ENCODE peak calls at places on chromosome 18, in ten cellular contexts. U is fibroblast of lung; B is GM23248; O is brain microvascular endothelial cell; L is esophagus squamous epithelium; S is right atrium auricular region; E is HCT116; F is PC-9; K is breast epithelium; H is CD8-positive, alpha-beta T cell. Y is an unnamed sample.

GRCh38 chr18:44602380-44602779 is 78.3 kb upstream of the SETBP1 start:
- DNase-seq in H (no peak), L (no peak), O (peak; percentile 47), E (no peak), F (no peak), U (peak; percentile 86), B (peak; percentile 55), K (no peak), S (no peak), Y (no peak)

GRCh38 chr18:75489493-75490190 is 62.1 kb upstream of the SMIM21 start:
- DNase-seq in U (peak; percentile 94), F (no peak), H (no peak), E (peak; percentile 81), L (no peak), S (peak; percentile 76), B (peak; percentile 96), O (peak; percentile 90), K (no peak), Y (no peak)

GRCh38 chr18:30086351-30086750 is 956.2 kb downstream of the DSC3 start:
- DNase-seq in U (no peak), F (no peak), L (no peak), S (no peak), E (no peak), K (no peak), H (no peak), B (no peak), O (no peak), Y (no peak)

GRCh38 chr18:49052891-49053644 is 102.3 kb upstream of the SMAD7 start:
- DNase-seq in S (no peak), E (no peak), K (no peak), B (peak; percentile 98), L (no peak), O (peak; percentile 99), U (peak; percentile 68), H (peak; percentile 43), F (peak; percentile 55), Y (no peak)

GRCh38 chr18:48230459-48231113 is 178.6 kb downstream of the ZBTB7C start:
- DNase-seq in F (peak; percentile 55), E (peak; percentile 57), L (no peak), H (no peak), B (peak; percentile 73), K (no peak), S (peak; percentile 75), U (peak; percentile 59), O (peak; percentile 60), Y (peak; percentile 93)

GRCh38 chr18:13455960-13456471 is 237.5 kb downstream of the LDLRAD4 start:
- DNase-seq in L (no peak), U (no peak), S (peak; percentile 63), O (no peak), E (no peak), B (no peak), K (peak; percentile 30), H (no peak), F (no peak), Y (no peak)

GRCh38 chr18:36120297-36120696 is 8.8 kb downstream of the SLC39A6 start:
- DNase-seq in F (no peak), K (no peak), U (no peak), E (no peak), S (no peak), L (no peak), H (no peak), O (no peak), B (no peak), Y (no peak)

GRCh38 chr18:24482826-24483225 is 22.4 kb downstream of the HRH4 start:
- DNase-seq in O (no peak), E (no peak), U (no peak), H (no peak), S (no peak), L (no peak), F (no peak), K (no peak), B (no peak), Y (no peak)

GRCh38 chr18:62556397-62556796 is 33.6 kb downstream of the ZCCHC2 start:
- DNase-seq in U (no peak), K (no peak), L (no peak), S (no peak), F (no peak), O (no peak), E (no peak), B (no peak), H (no peak), Y (no peak)

GRCh38 chr18:62550746-62551145 is 27.9 kb downstream of the ZCCHC2 start:
- DNase-seq in E (no peak), L (no peak), B (no peak), K (no peak), U (no peak), F (no peak), O (no peak), S (no peak), H (no peak), Y (no peak)

GRCh38 chr18:62551972-62552513 is 29.2 kb downstream of the ZCCHC2 start:
- DNase-seq in K (no peak), L (no peak), B (no peak), F (no peak), E (no peak), O (no peak), S (no peak), U (no peak), H (no peak), Y (no peak)

GRCh38 chr18:62555135-62555534 is 32.3 kb downstream of the ZCCHC2 start:
- DNase-seq in E (no peak), F (no peak), U (peak; percentile 49), L (no peak), H (no peak), S (no peak), B (peak; percentile 46), K (no peak), O (peak; percentile 4), Y (no peak)

DNA sequence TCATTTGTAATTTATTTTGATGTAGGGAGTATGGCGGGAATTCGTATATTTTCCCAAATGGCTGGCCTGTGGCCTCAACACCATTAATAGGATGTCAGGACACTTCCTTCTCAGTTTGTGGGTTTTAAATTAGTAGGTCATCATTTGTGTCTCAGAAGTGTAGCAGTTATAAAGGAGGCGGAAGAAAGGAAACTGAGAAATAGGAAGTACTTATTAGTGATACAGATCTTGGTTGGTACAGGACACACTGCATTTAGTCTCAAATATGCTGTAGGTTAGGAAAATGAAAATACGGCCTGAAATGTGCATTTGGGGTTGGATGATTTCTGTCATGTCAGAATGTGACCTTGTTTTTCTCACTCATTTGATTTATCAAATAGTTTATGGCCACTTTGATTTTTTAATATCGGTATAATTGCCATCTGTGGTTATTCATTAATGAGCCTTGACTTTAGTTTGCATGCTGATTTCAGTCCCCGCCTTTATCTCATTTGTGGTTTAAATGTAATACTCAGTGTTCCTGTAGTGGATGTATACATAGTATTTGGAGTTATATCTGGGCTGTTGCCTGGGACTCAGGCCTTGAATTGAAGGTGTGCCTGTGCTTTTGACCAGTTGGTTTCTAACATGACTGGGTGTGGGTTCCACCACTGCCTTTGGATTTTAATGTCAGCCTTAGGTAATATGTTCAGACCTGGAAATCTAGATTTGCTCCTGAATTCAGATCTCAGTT is 31.4 kb downstream of the ZCCHC2 start:
- DNase-seq in L (no peak), E (no peak), K (no peak), O (no peak), U (no peak), S (no peak), F (no peak), B (no peak), H (no peak), Y (no peak)
- H3K36me3 ChIP-seq in L (peaks cover 19% of the 10 kb centered on the region), E (peaks cover 9% of the 10 kb centered on the region), K (peaks cover 16% of the 10 kb centered on the region), O (no peaks in the 10 kb centered on the region), U (peaks cover 6% of the 10 kb centered on the region), S (peaks cover 57% of the 10 kb centered on the region), F (peaks cover 5% of the 10 kb centered on the region), B (peaks cover 25% of the 10 kb centered on the region), H (peaks cover 38% of the 10 kb centered on the region), Y (peaks cover 1% of the 10 kb centered on the region)

GRCh38 chr18:28834889-28835288 is 658.0 kb upstream of the CDH2 start:
- DNase-seq in U (peak; percentile 23), B (peak; percentile 86), E (no peak), K (no peak), L (no peak), O (no peak), H (no peak), S (no peak), F (peak; percentile 22), Y (no peak)

GRCh38 chr18:28831908-28832307 is 655.0 kb upstream of the CDH2 start:
- DNase-seq in H (no peak), U (no peak), F (no peak), B (no peak), S (no peak), E (no peak), K (no peak), L (no peak), O (no peak), Y (no peak)

GRCh38 chr18:28826062-28826565 is 649.2 kb upstream of the CDH2 start:
- DNase-seq in H (no peak), U (no peak), F (no peak), L (no peak), K (no peak), B (no peak), E (no peak), S (no peak), O (no peak), Y (no peak)

GRCh38 chr18:28837100-28837499 is 660.2 kb upstream of the CDH2 start:
- DNase-seq in L (no peak), S (no peak), K (no peak), F (no peak), H (no peak), B (no peak), U (no peak), E (no peak), O (no peak), Y (no peak)

GRCh38 chr18:28831476-28831875 is 654.5 kb upstream of the CDH2 start:
- DNase-seq in O (no peak), F (no peak), B (peak; percentile 59), S (no peak), L (no peak), U (no peak), E (no peak), H (no peak), K (no peak), Y (no peak)
- H3K4me3 ChIP-seq in O (no peak overlapping the region), F (no peak overlapping the region), B (no peak overlapping the region), S (no peak overlapping the region), L (no peak overlapping the region), U (no peak overlapping the region), E (no peak overlapping the region), H (no peak overlapping the region), K (no peak overlapping the region), Y (no peak overlapping the region)

DNA sequence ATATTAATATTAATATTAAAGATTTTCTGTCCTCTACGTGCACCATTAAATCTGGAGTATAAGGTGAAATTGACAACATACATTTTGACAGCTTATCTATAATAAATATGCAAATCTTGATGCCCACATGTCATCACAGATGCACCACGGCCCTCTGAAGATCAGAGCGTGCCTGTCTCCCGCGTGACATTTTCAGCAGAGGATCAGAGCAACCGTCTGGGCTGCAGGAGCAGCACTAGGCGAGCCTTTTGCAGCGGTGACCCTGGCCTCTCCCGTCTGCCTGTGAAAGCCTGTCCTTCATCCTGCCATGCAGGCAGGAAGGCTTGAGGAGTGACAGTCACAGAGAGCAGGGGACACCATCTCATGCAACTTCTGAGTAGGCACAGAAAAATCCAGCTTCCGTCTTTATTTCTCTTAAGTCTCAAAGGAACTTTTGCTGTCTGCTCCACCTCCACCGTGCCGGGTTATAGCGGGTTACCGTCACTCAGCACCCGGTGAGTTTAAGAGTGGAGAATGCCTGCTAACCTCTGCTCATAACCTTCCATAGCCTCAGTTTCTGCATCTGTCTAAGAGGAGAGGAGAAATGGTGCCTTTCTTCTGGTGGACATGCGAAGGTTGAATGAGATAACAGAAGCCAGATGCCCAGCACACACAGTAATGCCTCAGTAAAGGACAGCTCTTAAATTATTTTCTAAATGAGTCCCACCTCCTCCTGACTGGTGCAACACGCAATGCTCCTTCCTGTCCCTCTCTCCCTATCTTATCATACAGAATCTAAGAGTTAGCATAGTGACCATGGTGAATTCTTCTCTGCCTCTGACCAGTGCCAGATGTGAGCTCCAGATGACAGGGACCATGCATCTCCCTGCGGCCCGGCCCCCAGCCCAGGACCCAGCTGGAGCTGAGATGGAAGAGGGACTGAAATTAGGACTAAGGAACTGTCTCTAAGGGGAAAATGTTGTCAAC is 43.8 kb downstream of the CELF4 start:
- DNase-seq in O (no peak), U (no peak), S (no peak), K (no peak), L (no peak), B (no peak), F (no peak), E (no peak), H (no peak), Y (no peak)
- H3K27me3 ChIP-seq in O (peaks cover 17% of the 10 kb centered on the region), U (peaks cover 8% of the 10 kb centered on the region), S (no peaks in the 10 kb centered on the region), K (no peaks in the 10 kb centered on the region), L (peaks cover 68% of the 10 kb centered on the region), B (peaks cover 36% of the 10 kb centered on the region), F (peaks cover 36% of the 10 kb centered on the region), E (peaks cover 28% of the 10 kb centered on the region), H (no peaks in the 10 kb centered on the region), Y (peaks cover 14% of the 10 kb centered on the region)

GRCh38 chr18:56284319-56284718 is 354.1 kb downstream of the TXNL1 start:
- DNase-seq in U (peak; percentile 6), L (no peak), H (no peak), E (no peak), K (no peak), S (no peak), F (no peak), B (peak; percentile 60), O (no peak), Y (no peak)

GRCh38 chr18:56283346-56283745 is 355.0 kb downstream of the TXNL1 start:
- DNase-seq in U (no peak), L (no peak), B (peak; percentile 5), H (no peak), K (no peak), E (no peak), F (no peak), S (no peak), O (no peak), Y (no peak)

GRCh38 chr18:56276466-56276865 is 361.9 kb downstream of the TXNL1 start:
- DNase-seq in O (no peak), F (no peak), K (no peak), U (no peak), S (no peak), H (no peak), L (no peak), E (no peak), B (no peak), Y (no peak)

GRCh38 chr18:56282234-56283104 is 355.9 kb downstream of the TXNL1 start:
- DNase-seq in U (no peak), F (no peak), H (no peak), O (no peak), K (no peak), S (no peak), L (no peak), B (no peak), E (no peak), Y (no peak)

GRCh38 chr18:56278643-56279042 is 359.7 kb downstream of the TXNL1 start:
- DNase-seq in B (no peak), E (no peak), L (no peak), F (no peak), K (no peak), S (no peak), O (no peak), U (no peak), H (no peak), Y (no peak)
- H3K36me3 ChIP-seq in B (no peaks in the 10 kb centered on the region), E (no peaks in the 10 kb centered on the region), L (no peaks in the 10 kb centered on the region), F (no peaks in the 10 kb centered on the region), K (no peaks in the 10 kb centered on the region), S (no peaks in the 10 kb centered on the region), O (no peaks in the 10 kb centered on the region), U (no peaks in the 10 kb centered on the region), H (no peaks in the 10 kb centered on the region), Y (no peaks in the 10 kb centered on the region)